ENCODE peak calls at places on chromosomes 2 and 18, in ten cellular contexts. W is amniotic stem cell; Y is activated CD4-positive, alpha-beta T cell treated with anti-CD3 and anti-CD28 coated beads, Interleukin-2, amount 10 ng/mL, durations not matched to agents 24 days and 14 days; N is effector memory CD4-positive, alpha-beta T cell; V is cardiac muscle cell; T is LHCN-M2; B is ELR; M is ascending aorta; J is NCI-H1417; D is kidney. I is an unnamed sample.

GRCh38 chr2:128781166-128781887 is 462.7 kb upstream of the HS6ST1 start:
- DNase-seq in W (no peak), Y (no peak), N (no peak), V (no peak), T (no peak), B (no peak), M (no peak), J (no peak), D (no peak), I (no peak)

GRCh38 chr2:109331864-109332848 is 203.2 kb downstream of the SH3RF3 start:
- DNase-seq in W (peak), Y (peak), N (no peak), V (peak), T (peak), B (peak), M (peak), J (peak), D (peak), I (no peak)

GRCh38 chr18:60649816-60650215 is 277.2 kb upstream of the MC4R start:
- DNase-seq in W (no peak), Y (no peak), N (no peak), V (no peak), T (no peak), B (no peak), M (no peak), J (peak), D (no peak), I (no peak)

GRCh38 chr2:240121675-240122074 is 14.4 kb downstream of the COPS9 start:
- DNase-seq in W (no peak), Y (peak), N (no peak), V (no peak), T (no peak), B (no peak), M (no peak), J (no peak), D (peak), I (no peak)

GRCh38 chr18:35661483-35662146 is 80.1 kb downstream of the GALNT1 start:
- DNase-seq in W (no peak), Y (no peak), N (no peak), V (no peak), T (peak), B (peak), M (no peak), J (peak), D (no peak), I (no peak)

GRCh38 chr2:216299588-216299987 is 72.7 kb downstream of the MARCHF4 start:
- DNase-seq in W (no peak), Y (no peak), N (no peak), V (no peak), T (peak), B (peak), M (no peak), J (no peak), D (no peak), I (no peak)

GRCh38 chr2:36371963-36372391 is 16.4 kb downstream of the CRIM1 start:
- DNase-seq in W (no peak), Y (no peak), N (no peak), V (peak), T (peak), B (peak), M (no peak), J (no peak), D (no peak), I (peak)

GRCh38 chr2:98915751-98916358 is 20.2 kb downstream of the CRACDL start:
- DNase-seq in W (no peak), Y (no peak), N (no peak), V (no peak), T (peak), B (peak), M (no peak), J (no peak), D (no peak), I (no peak)

GRCh38 chr2:65393743-65394422 is 38.5 kb downstream of the SPRED2 start:
- DNase-seq in W (no peak), Y (no peak), N (no peak), V (no peak), T (no peak), B (no peak), M (no peak), J (no peak), D (no peak), I (no peak)

GRCh38 chr2:218386505-218387368 is 4.7 kb downstream of the SLC11A1 start:
- DNase-seq in W (no peak), Y (no peak), N (no peak), V (no peak), T (no peak), B (no peak), M (no peak), J (no peak), D (peak), I (no peak)

GRCh38 chr2:239262484-239263230 is 138.2 kb downstream of the HDAC4 start:
- DNase-seq in W (no peak), Y (no peak), N (no peak), V (no peak), T (no peak), B (no peak), M (no peak), J (no peak), D (no peak), I (no peak)

GRCh38 chr18:63025251-63025710 is 294.3 kb downstream of the BCL2 start:
- DNase-seq in W (no peak), Y (no peak), N (no peak), V (peak), T (no peak), B (peak), M (no peak), J (no peak), D (no peak), I (no peak)

GRCh38 chr2:231883468-231883881 is 42.7 kb downstream of the NPPC start:
- DNase-seq in W (no peak), Y (no peak), N (no peak), V (no peak), T (no peak), B (peak), M (no peak), J (no peak), D (no peak), I (no peak)

GRCh38 chr2:56474412-56475158 is 290.8 kb downstream of the CCDC85A start:
- DNase-seq in W (no peak), Y (no peak), N (no peak), V (peak), T (peak), B (peak), M (no peak), J (peak), D (no peak), I (no peak)

GRCh38 chr2:213415093-213415492 is 130.8 kb downstream of the SPAG16 start:
- DNase-seq in W (no peak), Y (no peak), N (no peak), V (no peak), T (no peak), B (no peak), M (no peak), J (no peak), D (no peak), I (no peak)

GRCh38 chr18:78632111-78632541 is 347.5 kb upstream of the SALL3 start:
- DNase-seq in W (no peak), Y (no peak), N (no peak), V (no peak), T (no peak), B (peak), M (no peak), J (no peak), D (no peak), I (no peak)

GRCh38 chr18:45050712-45051639 is 370.3 kb downstream of the SETBP1 start:
- DNase-seq in W (peak), Y (no peak), N (no peak), V (peak), T (peak), B (peak), M (no peak), J (no peak), D (no peak), I (peak)

GRCh38 chr2:119724656-119725485 is 34.9 kb upstream of the PTPN4 start:
- DNase-seq in W (no peak), Y (no peak), N (no peak), V (no peak), T (no peak), B (no peak), M (no peak), J (no peak), D (no peak), I (no peak)

GRCh38 chr2:112768432-112768831 is 4.0 kb upstream of the CKAP2L start:
- DNase-seq in W (no peak), Y (no peak), N (no peak), V (peak), T (peak), B (peak), M (no peak), J (no peak), D (no peak), I (peak)

GRCh38 chr18:35703043-35703688 is 121.6 kb downstream of the GALNT1 start:
- DNase-seq in W (no peak), Y (no peak), N (no peak), V (no peak), T (no peak), B (peak), M (no peak), J (no peak), D (no peak), I (no peak)

GRCh38 chr2:220277445-220277960 is 650.1 kb downstream of the SLC4A3 start:
- DNase-seq in W (peak), Y (no peak), N (no peak), V (peak), T (peak), B (peak), M (peak), J (no peak), D (no peak), I (peak)

GRCh38 chr2:66034467-66034866 is 400.5 kb upstream of the MEIS1 start:
- DNase-seq in W (no peak), Y (no peak), N (no peak), V (no peak), T (no peak), B (no peak), M (no peak), J (no peak), D (no peak), I (no peak)

GRCh38 chr2:64899081-64899865 is 89.9 kb upstream of the SLC1A4 start:
- DNase-seq in W (no peak), Y (no peak), N (no peak), V (no peak), T (no peak), B (no peak), M (no peak), J (no peak), D (no peak), I (no peak)

GRCh38 chr2:233458826-233459225 is 104.5 kb downstream of the DGKD start:
- DNase-seq in W (no peak), Y (no peak), N (no peak), V (no peak), T (no peak), B (no peak), M (no peak), J (no peak), D (peak), I (no peak)